ENCODE peak calls at places on chromosomes 6 and 20, in four cellular contexts. X is astrocyte, N is spleen, W is HepG2. R is an unnamed sample.

GRCh38 chr6:14002176-14002947 is 77.6 kb downstream of the RNF182 start:
- DNase-seq in X (no peak), N (no peak), W (no peak), R (no peak)

GRCh38 chr6:23181301-23182110 is 612.1 kb downstream of the HDGFL1 start:
- DNase-seq in X (no peak), N (no peak), W (no peak), R (no peak)

GRCh38 chr20:59650418-59650817 is 46.1 kb downstream of the PHACTR3 start:
- DNase-seq in X (no peak), N (no peak), W (no peak), R (no peak)

GRCh38 chr6:77133031-77133430 is 330.3 kb downstream of the HTR1B start:
- DNase-seq in X (no peak), N (no peak), W (no peak), R (no peak)

GRCh38 chr6:131208787-131209186 is 73.5 kb downstream of the AKAP7 start:
- DNase-seq in X (no peak), N (no peak), W (no peak), R (no peak)

GRCh38 chr6:21005816-21006553 is 471.7 kb downstream of the CDKAL1 start:
- DNase-seq in X (peak; percentile 93), N (no peak), W (peak; percentile 64), R (peak; percentile 87)

GRCh38 chr6:31399589-31400466 is 3.6 kb upstream of the MICA start:
- DNase-seq in X (peak; percentile 87), N (peak; percentile 92), W (peak; percentile 84), R (peak; percentile 89)

GRCh38 chr6:112307707-112308106 is 39.4 kb upstream of the RFPL4B start:
- DNase-seq in X (no peak), N (no peak), W (no peak), R (no peak)

GRCh38 chr6:149567846-149568585 is 1.8 kb downstream of the GINM1 start:
- DNase-seq in X (no peak), N (no peak), W (no peak), R (no peak)

GRCh38 chr6:394641-395289 is 3.2 kb downstream of the IRF4 start:
- DNase-seq in X (no peak), N (no peak), W (no peak), R (no peak)
- H3K27ac ChIP-seq in X (no peak overlapping the region), N (no peak overlapping the region), W (no peak overlapping the region), R (no peak overlapping the region)

GRCh38 chr20:16243470-16243869 is 329.8 kb downstream of the KIF16B start:
- DNase-seq in X (no peak), N (no peak), W (peak; percentile 22), R (no peak)
- H3K4me3 ChIP-seq in X (no peak overlapping the region), N (no peak overlapping the region), W (no peak overlapping the region), R (no peak overlapping the region)

GRCh38 chr6:10465633-10466499 is 51.0 kb upstream of the TFAP2A start:
- DNase-seq in X (no peak), N (no peak), W (peak; percentile 44), R (peak; percentile 56)
- TF ChIP-seq CTCF in X (peak; percentile 48), N (no peak), W (peak; percentile 61), R (peak; percentile 72)

GRCh38 chr6:36840471-36841461 is 1.5 kb upstream of the CPNE5 start:
- DNase-seq in X (no peak), N (no peak), W (peak; percentile 64), R (no peak)
- H3K27ac ChIP-seq in X (no peak overlapping the region), N (peak overlapping the region; percentile 11), W (no peak overlapping the region), R (no peak overlapping the region)

GRCh38 chr6:106797186-106797585 is 167.8 kb downstream of the QRSL1 start:
- DNase-seq in X (no peak), N (no peak), W (no peak), R (no peak)
- H3K4me3 ChIP-seq in X (no peak overlapping the region), N (no peak overlapping the region), W (no peak overlapping the region), R (no peak overlapping the region)

DNA sequence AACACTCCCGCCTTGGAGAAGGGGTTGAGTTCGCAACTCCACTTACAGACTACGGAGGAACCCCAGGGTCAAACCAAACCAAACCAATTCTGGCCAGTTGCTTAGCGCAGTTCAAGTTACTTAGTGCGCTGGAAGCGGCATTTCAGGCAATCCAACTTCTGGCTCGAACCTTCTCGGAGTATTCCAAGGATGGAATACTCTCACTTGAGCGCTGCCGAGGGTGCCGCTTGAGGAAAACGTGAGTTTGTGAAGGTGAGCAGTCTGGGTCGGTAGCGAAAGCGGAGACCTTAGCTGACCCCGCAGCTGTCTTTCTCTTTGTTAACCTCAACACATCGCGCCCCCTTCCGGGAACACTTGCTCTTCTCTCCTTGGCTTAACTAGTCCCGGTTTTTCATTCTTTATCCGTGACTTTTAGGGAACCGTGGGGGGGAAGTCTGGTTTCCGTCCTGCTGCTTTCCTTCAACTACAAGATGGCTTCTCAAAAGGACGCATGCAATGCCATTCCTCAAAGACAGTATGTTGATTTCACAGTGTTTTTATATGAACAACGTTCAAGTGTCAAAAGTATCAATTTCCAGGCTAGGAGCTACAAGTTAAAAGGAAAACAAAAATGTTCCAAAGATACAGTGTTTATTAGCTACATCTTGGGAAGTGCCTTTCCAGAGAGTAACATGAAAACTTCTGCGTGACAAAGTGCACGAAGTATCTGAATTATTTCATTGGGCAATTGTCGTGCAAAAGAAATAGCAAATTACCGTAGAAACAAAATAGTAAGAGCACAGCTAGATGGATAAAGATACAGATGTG is 742 bp upstream of the PNISR start:
- DNase-seq in X (peak; percentile 87), N (peak; percentile 91), W (peak; percentile 91), R (peak; percentile 80)
- TF ChIP-seq CTCF in X (peak; percentile 38), N (peak; percentile 28), W (peak; percentile 73), R (peak; percentile 68)

GRCh38 chr6:141667580-141668309 is 465.0 kb upstream of the GJE1 start:
- DNase-seq in X (peak; percentile 20), N (no peak), W (no peak), R (peak; percentile 40)
- H3K27ac ChIP-seq in X (no peak overlapping the region), N (no peak overlapping the region), W (no peak overlapping the region), R (no peak overlapping the region)

GRCh38 chr20:17843246-17844132 is 125.1 kb downstream of the SNX5 start:
- DNase-seq in X (peak; percentile 98), N (no peak), W (no peak), R (peak; percentile 95)
- H3K4me3 ChIP-seq in X (peak overlapping the region; percentile 3), N (no peak overlapping the region), W (no peak overlapping the region), R (no peak overlapping the region)

GRCh38 chr6:18392346-18392877 is 5.3 kb downstream of the RNF144B start:
- DNase-seq in X (no peak), N (no peak), W (no peak), R (no peak)
- TF ChIP-seq CTCF in X (no peak), N (no peak), W (no peak), R (no peak)

R was measured in brain microvascular endothelial cell.